ENCODE peak calls at places on chromosomes 12 and 14, in four cellular contexts. I is GM12878, G is K562, L is HepG2. F is an unnamed sample.

GRCh38 chr12:110743571-110744093 is 941 bp upstream of the PPP1CC start:
- DNase-seq in I (no peak), G (no peak), L (no peak), F (peak)

GRCh38 chr12:122096591-122097149 is 18.1 kb downstream of the MLXIP start:
- DNase-seq in I (no peak), L (no peak), G (no peak), F (no peak)

GRCh38 chr14:54312166-54312801 is 84.5 kb upstream of the CDKN3 start:
- DNase-seq in I (no peak), G (no peak), L (no peak), F (no peak)

GRCh38 chr12:67911293-67911637 is 78.0 kb upstream of the IFNG-AS1 start:
- DNase-seq in I (no peak), G (no peak), L (no peak), F (no peak)

GRCh38 chr12:42446761-42447160 is 120.8 kb downstream of the PPHLN1 start:
- DNase-seq in G (no peak), I (no peak), L (no peak), F (no peak)

GRCh38 chr14:71175491-71175890 is 268.2 kb downstream of the PCNX1 start:
- DNase-seq in I (no peak), L (no peak), G (no peak), F (no peak)

GRCh38 chr12:34600592-34601462 is 578.5 kb downstream of the ALG10 start:
- DNase-seq in I (no peak), L (no peak), G (peak), F (no peak)

GRCh38 chr14:99724196-99724891 is 40.2 kb downstream of the CYP46A1 start:
- DNase-seq in L (no peak), G (no peak), I (no peak), F (no peak)

GRCh38 chr14:39175445-39176262 is 600 bp downstream of the PNN start:
- DNase-seq in I (no peak), L (peak), G (no peak), F (peak)

GRCh38 chr14:44154446-44154845 is 352.6 kb downstream of the FSCB start:
- DNase-seq in G (no peak), I (no peak), L (no peak), F (no peak)

GRCh38 chr14:98782062-98782461 is 489.9 kb downstream of the BCL11B start:
- DNase-seq in L (no peak), I (no peak), G (no peak), F (no peak)

GRCh38 chr12:93784339-93785086 is 107.3 kb downstream of the CRADD start:
- DNase-seq in G (no peak), L (peak), I (no peak), F (no peak)

GRCh38 chr12:109264095-109264942 is 44.8 kb downstream of the FOXN4 start:
- DNase-seq in I (no peak), G (peak), L (peak), F (peak)

GRCh38 chr12:25692115-25693035 is 139.3 kb upstream of the LMNTD1 start:
- DNase-seq in L (no peak), I (no peak), G (no peak), F (no peak)

GRCh38 chr14:102171173-102172020 is 31.7 kb downstream of the WDR20 start:
- DNase-seq in I (no peak), G (no peak), L (no peak), F (no peak)

GRCh38 chr12:122499991-122500684 is 594 bp downstream of the ZCCHC8 start:
- DNase-seq in I (no peak), G (peak), L (peak), F (peak)

GRCh38 chr14:90687680-90688079 is 128.6 kb downstream of the TTC7B start:
- DNase-seq in L (no peak), G (no peak), I (no peak), F (no peak)

GRCh38 chr14:58944957-58945356 is 243.5 kb upstream of the DAAM1 start:
- DNase-seq in G (no peak), I (no peak), L (no peak), F (no peak)

GRCh38 chr14:99508896-99509629 is 27.9 kb downstream of the CCNK start:
- DNase-seq in L (no peak), G (no peak), I (no peak), F (no peak)

GRCh38 chr12:115008951-115009350 is 325.0 kb upstream of the TBX3 start:
- DNase-seq in G (no peak), L (no peak), I (peak), F (no peak)

GRCh38 chr12:6026998-6027397 is 81.9 kb upstream of the ANO2 start:
- DNase-seq in G (no peak), I (no peak), L (no peak), F (no peak)

GRCh38 chr14:34649344-34649743 is 19.4 kb upstream of the SNX6 start:
- DNase-seq in G (peak), I (no peak), L (no peak), F (no peak)

GRCh38 chr12:4416276-4416675 is 29.3 kb downstream of the FGF6 start:
- DNase-seq in G (no peak), I (no peak), L (no peak), F (no peak)

GRCh38 chr12:754871-755562 is 2.6 kb downstream of the WNK1 start:
- DNase-seq in I (no peak), L (peak), G (peak), F (no peak)

GRCh38 chr12:26122681-26123481 is 2.0 kb downstream of the BHLHE41 start:
- DNase-seq in L (no peak), I (no peak), G (no peak), F (peak)

GRCh38 chr12:86666311-86666710 is 410.1 kb upstream of the MGAT4C start:
- DNase-seq in L (no peak), I (no peak), G (no peak), F (no peak)

GRCh38 chr14:47715330-47715729 is 39.9 kb upstream of the MDGA2 start:
- DNase-seq in I (no peak), G (no peak), L (no peak), F (no peak)

GRCh38 chr12:130577348-130577747 is 138.8 kb downstream of the RIMBP2 start:
- DNase-seq in I (no peak), G (no peak), L (no peak), F (no peak)

GRCh38 chr12:132600048-132601032 is 10.0 kb downstream of the LRCOL1 start:
- DNase-seq in L (peak), G (peak), I (no peak), F (peak)
- TF ChIP-seq MAX in L (peak), G (peak), I (no peak), F (peak)

GRCh38 chr12:112170376-112170775 is 45.0 kb downstream of the TRAFD1 start:
- DNase-seq in L (no peak), G (peak), I (no peak), F (peak)
- TF ChIP-seq NR2C2 in L (no peak), G (no peak), I (no peak), F (no peak)

GRCh38 chr12:50750366-50750765 is 13.5 kb upstream of the ATF1 start:
- DNase-seq in G (no peak), I (no peak), L (peak), F (no peak)

GRCh38 chr12:50749459-50749882 is 14.4 kb upstream of the ATF1 start:
- DNase-seq in G (no peak), L (no peak), I (no peak), F (no peak)

GRCh38 chr12:50747817-50748216 is 16.1 kb upstream of the ATF1 start:
- DNase-seq in I (no peak), G (no peak), L (no peak), F (no peak)

GRCh38 chr12:50742776-50743175 is 21.1 kb upstream of the ATF1 start:
- DNase-seq in G (no peak), I (no peak), L (no peak), F (no peak)

DNA sequence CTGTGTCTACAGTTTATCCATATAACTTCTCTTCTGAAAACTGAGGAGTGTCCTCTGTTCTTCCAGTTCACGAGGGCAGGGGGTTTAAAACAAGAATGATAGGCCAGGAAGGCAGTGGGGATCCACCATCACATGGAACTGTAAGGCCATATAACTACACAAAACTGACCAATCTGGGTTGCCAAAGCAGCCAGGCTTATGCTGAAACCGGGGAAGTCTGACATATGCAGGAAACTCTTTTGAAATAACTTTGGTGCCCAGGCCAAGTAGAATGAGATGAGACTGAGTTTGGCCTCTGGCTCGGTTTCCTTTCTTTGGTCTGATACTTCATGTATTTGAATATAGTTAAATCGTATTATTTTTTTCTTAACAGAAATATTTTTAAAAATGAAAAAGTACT is 18.0 kb upstream of the ATF1 start:
- DNase-seq in L (no peak), I (no peak), G (no peak), F (no peak)
- TF ChIP-seq MAX in L (no peak), I (no peak), G (no peak), F (no peak)

DNA sequence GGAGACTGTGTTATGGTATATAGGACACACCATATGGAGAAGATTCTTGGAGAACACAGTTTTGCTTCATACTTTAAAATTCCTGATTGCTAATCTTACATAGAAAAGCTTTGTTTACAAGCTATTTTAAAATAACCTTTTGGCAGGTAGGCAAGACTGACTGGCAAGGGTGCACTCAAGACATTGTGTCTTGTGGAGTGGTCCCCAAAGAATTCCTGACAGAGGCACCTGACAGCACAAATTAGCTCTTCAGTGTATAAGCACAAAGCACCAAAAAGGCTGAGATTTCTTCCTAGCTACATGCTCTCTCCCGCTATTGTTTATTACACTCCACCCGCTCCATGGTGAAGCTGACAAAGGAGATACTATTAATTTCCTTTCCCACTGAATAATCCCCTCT is 139.3 kb downstream of the MON2 start:
- DNase-seq in L (no peak), G (no peak), I (no peak), F (no peak)
- TF ChIP-seq NR2C2 in L (no peak), G (no peak), I (no peak), F (no peak)

GRCh38 chr12:103877934-103878510 is 37.0 kb upstream of the NT5DC3 start:
- DNase-seq in L (peak), G (peak), I (peak), F (peak)
- TF ChIP-seq MAX in L (no peak), G (no peak), I (no peak), F (no peak)

GRCh38 chr12:13124661-13125505 is 21.4 kb upstream of the GSG1 start:
- DNase-seq in L (no peak), G (no peak), I (no peak), F (no peak)
- TF ChIP-seq NR2C2 in L (no peak), G (no peak), I (no peak), F (no peak)

GRCh38 chr14:60653709-60654161 is 4.5 kb upstream of the SIX1 start:
- DNase-seq in I (no peak), L (no peak), G (no peak), F (no peak)

GRCh38 chr14:60653388-60653690 is 4.1 kb upstream of the SIX1 start:
- DNase-seq in I (no peak), L (no peak), G (no peak), F (peak)

GRCh38 chr14:60655114-60655897 is 6.0 kb upstream of the SIX1 start:
- DNase-seq in L (no peak), I (no peak), G (no peak), F (no peak)

GRCh38 chr14:60652674-60653387 is 3.6 kb upstream of the SIX1 start:
- DNase-seq in L (no peak), G (no peak), I (no peak), F (peak)

DNA sequence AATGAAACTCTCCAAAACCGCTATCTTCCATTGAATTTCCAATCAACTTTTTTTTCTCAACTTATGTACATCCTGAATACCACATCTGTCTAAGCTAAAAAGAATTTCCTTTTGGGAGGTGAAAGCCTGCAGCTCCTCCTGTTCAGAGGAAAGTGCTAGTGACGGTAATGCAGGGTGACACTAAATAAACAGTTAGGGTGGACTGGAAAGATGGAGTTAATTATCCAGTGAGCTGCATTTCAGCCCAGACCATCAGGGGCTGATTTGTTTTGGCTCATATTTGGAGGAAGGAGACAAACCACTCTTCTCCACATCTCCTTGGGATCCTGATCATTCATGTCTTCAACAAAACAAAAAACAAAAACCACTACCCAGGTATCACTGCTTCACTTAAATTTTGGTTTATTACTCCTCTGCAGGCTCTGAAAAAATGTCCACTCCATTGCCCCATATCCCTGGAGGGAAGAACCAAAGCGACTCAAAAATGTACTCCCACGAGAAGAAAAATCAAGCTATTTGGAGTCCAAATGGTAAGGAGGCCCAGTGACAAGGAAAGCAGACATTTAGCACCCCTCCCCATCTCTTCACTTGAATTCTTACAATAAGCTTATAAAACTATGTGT is 5.1 kb upstream of the SIX1 start:
- DNase-seq in I (no peak), G (no peak), L (no peak), F (no peak)
- TF ChIP-seq MAX in I (no peak), G (no peak), L (no peak), F (no peak)

F was measured in WTC11.